ENCODE peak calls at places on chromosomes 11 and 22, in four cellular contexts. U is H1, O is GM12878, W is HepG2. R is an unnamed sample.

GRCh38 chr11:111644922-111645321 is 42.7 kb downstream of the SIK2 start:
- DNase-seq in U (no peak), W (no peak), O (no peak), R (no peak)

GRCh38 chr22:35506259-35506570 is 34.4 kb upstream of the RASD2 start:
- DNase-seq in O (no peak), U (no peak), W (peak), R (no peak)

GRCh38 chr11:540583-541432 is 3.5 kb downstream of the LRRC56 start:
- DNase-seq in W (no peak), U (no peak), O (no peak), R (no peak)

GRCh38 chr11:45796461-45796861 is 8.5 kb upstream of the SLC35C1 start:
- DNase-seq in W (no peak), O (no peak), U (peak), R (no peak)

GRCh38 chr11:43508511-43508918 is 149.8 kb downstream of the TTC17 start:
- DNase-seq in U (no peak), W (no peak), O (no peak), R (no peak)

GRCh38 chr11:117191680-117192400 is 7.3 kb upstream of the TAGLN start:
- DNase-seq in O (no peak), U (no peak), W (no peak), R (no peak)

GRCh38 chr22:37735054-37735453 is 38.2 kb downstream of the TRIOBP start:
- DNase-seq in U (peak), O (no peak), W (peak), R (peak)

GRCh38 chr11:99505319-99505718 is 484.6 kb downstream of the CNTN5 start:
- DNase-seq in O (no peak), U (no peak), W (no peak), R (no peak)

GRCh38 chr11:85673422-85673821 is 8.5 kb upstream of the CREBZF start:
- DNase-seq in U (no peak), W (no peak), O (no peak), R (no peak)
- TF ChIP-seq KDM1A in U (no peak), W (no peak), O (no peak), R (no peak)

GRCh38 chr11:6418199-6418957 is 516 bp downstream of the APBB1 start:
- DNase-seq in W (no peak), O (no peak), U (no peak), R (no peak)

GRCh38 chr11:6413791-6414231 is 5.1 kb downstream of the APBB1 start:
- DNase-seq in O (no peak), U (no peak), W (no peak), R (no peak)

GRCh38 chr11:6411594-6412031 is 7.3 kb downstream of the APBB1 start:
- DNase-seq in W (no peak), U (no peak), O (no peak), R (no peak)

GRCh38 chr11:6410695-6411430 is 8.0 kb downstream of the APBB1 start:
- DNase-seq in U (no peak), O (no peak), W (no peak), R (no peak)

DNA sequence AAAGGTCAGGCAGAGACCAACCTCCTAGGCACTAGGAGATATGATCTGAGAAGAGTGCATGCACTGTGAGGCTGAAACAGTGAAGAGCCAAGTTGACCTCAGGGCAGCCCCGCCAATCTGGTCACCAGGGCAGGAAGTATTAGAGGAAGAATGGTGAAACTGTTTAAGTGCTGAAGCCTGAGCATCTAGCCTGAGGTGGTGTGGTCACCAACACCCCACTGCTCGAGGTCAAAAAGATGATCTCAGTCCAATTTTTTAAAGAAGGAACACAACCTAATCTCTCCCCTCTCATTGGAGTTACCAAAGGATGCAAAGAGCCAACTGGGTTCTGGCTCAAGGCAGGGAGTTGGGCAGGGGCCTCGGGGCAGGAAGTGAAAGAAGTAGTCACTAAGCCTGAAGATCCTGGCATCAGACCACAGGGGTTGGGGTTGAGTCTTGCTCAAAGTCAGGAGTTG is 4.0 kb downstream of the APBB1 start:
- DNase-seq in U (no peak), W (no peak), O (no peak), R (no peak)
- TF ChIP-seq JUND in U (no peak), W (no peak), O (no peak), R (no peak)

GRCh38 chr11:130782361-130783221 is 133.7 kb downstream of the SNX19 start:
- DNase-seq in O (no peak), U (peak), W (no peak), R (no peak)
- TF ChIP-seq KDM1A in O (no peak), U (no peak), W (no peak), R (no peak)

GRCh38 chr11:68461284-68461861 is 821 bp downstream of the PPP6R3 start:
- DNase-seq in U (no peak), O (no peak), W (no peak), R (no peak)

GRCh38 chr11:68457898-68458249 is 2.7 kb upstream of the PPP6R3 start:
- DNase-seq in W (peak), U (no peak), O (no peak), R (no peak)

GRCh38 chr11:68460741-68461283 is at the start of gene PPP6R3:
- DNase-seq in O (no peak), U (no peak), W (no peak), R (no peak)

GRCh38 chr11:68457214-68457897 is 3.2 kb upstream of the PPP6R3 start:
- DNase-seq in O (no peak), U (no peak), W (no peak), R (no peak)

DNA sequence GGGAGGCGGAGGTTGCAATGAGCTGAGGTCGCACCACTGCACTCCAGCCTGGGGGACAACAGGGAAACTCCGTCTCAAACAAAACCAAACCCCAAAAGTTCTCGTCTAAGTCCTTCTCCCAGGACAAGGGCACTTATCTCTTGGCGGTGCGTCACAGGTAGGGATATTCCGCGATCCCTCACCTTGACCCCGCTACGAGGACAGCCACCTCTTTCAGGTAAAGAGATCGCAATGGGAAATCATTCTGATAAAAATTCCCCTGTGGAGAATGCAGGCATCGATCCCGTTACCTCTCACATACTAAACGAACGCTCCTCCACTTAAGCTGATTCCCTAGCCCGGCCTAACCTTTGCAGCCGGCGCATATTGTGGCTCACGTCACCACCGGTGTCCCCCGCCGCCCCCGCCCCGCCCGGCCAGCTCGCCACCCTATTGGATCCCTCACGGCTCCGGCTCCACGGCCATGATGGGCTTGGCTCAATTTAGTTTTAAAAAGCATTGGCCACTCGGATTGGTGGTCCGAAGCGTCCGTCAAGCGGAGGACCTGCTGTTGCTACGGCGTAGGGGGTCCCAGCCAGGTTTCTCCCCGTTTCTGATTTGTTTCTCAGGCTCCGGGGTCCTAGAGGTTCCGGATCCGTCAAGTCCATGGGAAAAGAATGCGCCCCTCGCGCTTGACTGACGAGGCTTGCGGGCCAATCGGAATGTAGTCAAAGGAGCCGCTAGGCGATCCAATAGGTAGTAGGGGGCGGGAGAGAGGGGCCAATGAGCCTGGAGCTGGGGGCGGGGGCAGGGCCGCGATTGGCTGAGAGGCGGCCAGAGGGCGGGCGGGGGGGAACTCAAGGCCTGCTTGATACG is 439 bp upstream of the PPP6R3 start:
- DNase-seq in U (peak), W (peak), O (peak), R (peak)
- TF ChIP-seq JUND in U (no peak), W (no peak), O (no peak), R (peak)

DNA sequence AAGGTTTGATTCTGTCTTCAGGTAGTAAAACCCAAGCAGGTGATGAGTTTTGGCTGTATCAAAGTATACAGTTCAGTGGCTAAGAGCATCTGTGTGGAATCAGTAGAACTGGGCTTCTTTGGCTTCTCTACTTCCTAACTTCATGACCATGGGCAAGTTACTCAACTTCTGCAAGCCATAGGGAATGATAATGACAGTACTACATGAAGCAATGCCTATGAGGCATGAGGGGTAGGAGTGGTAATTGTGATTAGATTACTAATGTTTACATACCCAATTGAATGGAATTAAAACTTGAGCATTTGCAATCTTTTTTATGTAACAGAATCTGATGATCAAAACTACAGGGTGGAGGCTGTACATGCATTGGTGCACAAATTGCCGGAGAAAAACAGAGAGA is 164.3 kb downstream of the PGR start:
- DNase-seq in U (no peak), W (no peak), O (no peak), R (no peak)
- TF ChIP-seq KDM1A in U (no peak), W (no peak), O (no peak), R (no peak)